ENCODE peak calls at places on chromosomes 6 and 20, in eight cellular contexts. B, D, N, G, Y, K, I and M are unnamed samples.

GRCh38 chr20:8782804-8783203 is 286.1 kb upstream of the PLCB4 start:
- DNase-seq in I (no peak), G (no peak), D (no peak), Y (no peak), B (no peak), N (no peak), K (no peak), M (no peak)

GRCh38 chr6:112437053-112437452 is 89.9 kb downstream of the RFPL4B start:
- DNase-seq in Y (no peak), K (no peak), G (no peak), N (no peak), B (no peak), I (no peak), D (no peak), M (no peak)

GRCh38 chr6:98308564-98308963 is 525.8 kb upstream of the POU3F2 start:
- DNase-seq in I (no peak), N (no peak), B (no peak), G (no peak), K (no peak), Y (no peak), D (no peak), M (no peak)

GRCh38 chr6:155084431-155085123 is 89.5 kb downstream of the TIAM2 start:
- DNase-seq in I (no peak), G (no peak), N (no peak), D (no peak), Y (no peak), K (peak; percentile 24), B (no peak), M (no peak)

GRCh38 chr6:28709478-28710349 is 184.0 kb downstream of the GPX5 start:
- DNase-seq in N (no peak), G (no peak), Y (no peak), I (no peak), K (no peak), B (no peak), D (no peak), M (no peak)

GRCh38 chr20:58112017-58112781 is 116.3 kb downstream of the ANKRD60 start:
- DNase-seq in N (no peak), K (peak; percentile 28), G (no peak), I (no peak), B (no peak), D (no peak), Y (no peak), M (no peak)

GRCh38 chr20:5715068-5715841 is 34.9 kb upstream of the SHLD1 start:
- DNase-seq in I (no peak), K (no peak), D (no peak), N (no peak), B (no peak), Y (no peak), G (no peak), M (no peak)

GRCh38 chr6:17998003-17998402 is 10.6 kb upstream of the KIF13A start:
- DNase-seq in Y (no peak), I (no peak), K (no peak), N (no peak), G (no peak), B (no peak), D (no peak), M (no peak)

GRCh38 chr6:31042801-31043200 is 32.5 kb downstream of the MUC22 start:
- DNase-seq in Y (peak; percentile 35), D (peak; percentile 55), I (peak; percentile 25), K (peak; percentile 41), G (peak; percentile 29), B (no peak), N (peak; percentile 73), M (no peak)

GRCh38 chr6:43455034-43455747 is at the start of gene DLK2:
- DNase-seq in K (no peak), I (no peak), D (peak; percentile 55), G (peak; percentile 86), N (no peak), Y (no peak), B (no peak), M (peak; percentile 76)

GRCh38 chr6:150413768-150414167 is 45.0 kb downstream of the IYD start:
- DNase-seq in Y (no peak), N (no peak), D (no peak), B (no peak), K (no peak), G (no peak), I (no peak), M (no peak)

GRCh38 chr6:42352856-42353564 is 98.7 kb downstream of the TRERF1 start:
- DNase-seq in G (no peak), B (peak; percentile 34), I (no peak), K (peak; percentile 83), D (no peak), N (no peak), Y (no peak), M (no peak)

GRCh38 chr20:58716476-58717277 is 24.1 kb downstream of the NPEPL1 start:
- DNase-seq in N (peak; percentile 24), B (no peak), Y (peak; percentile 12), K (no peak), D (no peak), G (peak; percentile 56), I (no peak), M (no peak)

GRCh38 chr6:13574149-13574570 is 241 bp upstream of the SIRT5 start:
- DNase-seq in B (peak; percentile 77), I (peak; percentile 89), Y (peak; percentile 94), N (peak; percentile 93), G (peak; percentile 99), D (peak; percentile 96), K (peak; percentile 91), M (peak; percentile 91)

GRCh38 chr20:1338801-1339200 is 9.9 kb upstream of the SDCBP2 start:
- DNase-seq in G (no peak), N (no peak), K (no peak), Y (no peak), B (no peak), D (no peak), I (no peak), M (no peak)

GRCh38 chr20:39676857-39677351 is 714.8 kb downstream of the DHX35 start:
- DNase-seq in Y (peak; percentile 20), I (no peak), G (no peak), K (no peak), D (peak; percentile 16), B (no peak), N (no peak), M (no peak)

GRCh38 chr6:158853072-158853871 is 34.1 kb upstream of the EZR start:
- DNase-seq in D (peak; percentile 61), Y (peak; percentile 95), G (no peak), B (no peak), I (peak; percentile 87), N (peak; percentile 93), K (peak; percentile 76), M (no peak)

GRCh38 chr6:131348572-131348971 is 213.3 kb downstream of the AKAP7 start:
- DNase-seq in B (no peak), I (no peak), K (no peak), G (no peak), Y (no peak), D (no peak), N (no peak), M (no peak)

GRCh38 chr6:140078552-140079126 is 704.2 kb upstream of the CITED2 start:
- DNase-seq in K (peak; percentile 96), B (peak; percentile 66), D (no peak), Y (no peak), G (no peak), N (no peak), I (no peak), M (no peak)